ENCODE peak calls at places on chromosomes 1 and 21, in seven cellular contexts. One of them, this sample, is unnamed.
A peak's percentile ranks its signal among the peaks of the same experiment; 100 is the strongest.

GRCh38 chr1:85375422-85375934 is 89.5 kb downstream of the DDAH1 start:
- DNase-seq in KBM-7: no peak
- DNase-seq in CD8-positive, alpha-beta T cell: no peak
- DNase-seq in cardiac muscle cell: no peak
- DNase-seq in RWPE1: no peak
- DNase-seq in heart right ventricle: no peak
- DNase-seq in A172: no peak
- DNase-seq in this sample: no peak

GRCh38 chr1:159923203-159924024 is 1.9 kb downstream of the TAGLN2 start:
- DNase-seq in KBM-7: peak; percentile 94
- DNase-seq in CD8-positive, alpha-beta T cell: peak; percentile 81
- DNase-seq in cardiac muscle cell: no peak
- DNase-seq in RWPE1: peak; percentile 89
- DNase-seq in heart right ventricle: peak; percentile 95
- DNase-seq in A172: peak; percentile 98
- DNase-seq in this sample: peak; percentile 66

GRCh38 chr1:82108843-82109242 is 308.1 kb downstream of the ADGRL2 start:
- DNase-seq in KBM-7: no peak
- DNase-seq in CD8-positive, alpha-beta T cell: no peak
- DNase-seq in cardiac muscle cell: no peak
- DNase-seq in RWPE1: no peak
- DNase-seq in heart right ventricle: no peak
- DNase-seq in A172: no peak
- DNase-seq in this sample: no peak

GRCh38 chr1:241605146-241605805 is 34.9 kb downstream of the CHML start:
- DNase-seq in KBM-7: peak; percentile 21
- DNase-seq in CD8-positive, alpha-beta T cell: no peak
- DNase-seq in cardiac muscle cell: peak; percentile 11
- DNase-seq in RWPE1: no peak
- DNase-seq in heart right ventricle: no peak
- DNase-seq in A172: peak; percentile 46
- DNase-seq in this sample: no peak

GRCh38 chr1:154913242-154913641 is 23.3 kb downstream of the PMVK start:
- DNase-seq in KBM-7: no peak
- DNase-seq in CD8-positive, alpha-beta T cell: no peak
- DNase-seq in cardiac muscle cell: no peak
- DNase-seq in RWPE1: no peak
- DNase-seq in heart right ventricle: no peak
- DNase-seq in A172: no peak
- DNase-seq in this sample: no peak

GRCh38 chr1:1033009-1033587 is 13.2 kb downstream of the AGRN start:
- DNase-seq in KBM-7: peak; percentile 95
- DNase-seq in CD8-positive, alpha-beta T cell: peak; percentile 85
- DNase-seq in cardiac muscle cell: peak; percentile 96
- DNase-seq in RWPE1: no peak
- DNase-seq in heart right ventricle: peak; percentile 70
- DNase-seq in A172: no peak
- DNase-seq in this sample: peak; percentile 64

GRCh38 chr1:46605242-46605641 is 1.2 kb upstream of the MKNK1 start:
- DNase-seq in KBM-7: peak; percentile 11
- DNase-seq in CD8-positive, alpha-beta T cell: peak; percentile 64
- DNase-seq in cardiac muscle cell: no peak
- DNase-seq in RWPE1: no peak
- DNase-seq in heart right ventricle: no peak
- DNase-seq in A172: no peak
- DNase-seq in this sample: no peak

GRCh38 chr1:22414244-22414751 is 37.4 kb upstream of the ZBTB40 start:
- DNase-seq in KBM-7: no peak
- DNase-seq in CD8-positive, alpha-beta T cell: peak; percentile 11
- DNase-seq in cardiac muscle cell: no peak
- DNase-seq in RWPE1: no peak
- DNase-seq in heart right ventricle: no peak
- DNase-seq in A172: no peak
- DNase-seq in this sample: no peak

GRCh38 chr1:198902616-198903140 is 263.8 kb downstream of the PTPRC start:
- DNase-seq in KBM-7: no peak
- DNase-seq in CD8-positive, alpha-beta T cell: no peak
- DNase-seq in cardiac muscle cell: no peak
- DNase-seq in RWPE1: peak; percentile 34
- DNase-seq in heart right ventricle: no peak
- DNase-seq in A172: no peak
- DNase-seq in this sample: no peak

GRCh38 chr1:185319152-185319501 is 2.1 kb upstream of the IVNS1ABP start:
- DNase-seq in KBM-7: no peak
- DNase-seq in CD8-positive, alpha-beta T cell: no peak
- DNase-seq in cardiac muscle cell: no peak
- DNase-seq in RWPE1: no peak
- DNase-seq in heart right ventricle: no peak
- DNase-seq in A172: no peak
- DNase-seq in this sample: no peak

GRCh38 chr21:36297938-36298572 is 21.9 kb upstream of the MORC3 start:
- DNase-seq in KBM-7: peak; percentile 84
- DNase-seq in CD8-positive, alpha-beta T cell: peak; percentile 84
- DNase-seq in cardiac muscle cell: no peak
- DNase-seq in RWPE1: peak; percentile 56
- DNase-seq in heart right ventricle: peak; percentile 38
- DNase-seq in A172: peak; percentile 56
- DNase-seq in this sample: peak; percentile 62

GRCh38 chr1:1968767-1969504 is 34.6 kb downstream of the CFAP74 start:
- DNase-seq in KBM-7: no peak
- DNase-seq in CD8-positive, alpha-beta T cell: no peak
- DNase-seq in cardiac muscle cell: no peak
- DNase-seq in RWPE1: no peak
- DNase-seq in heart right ventricle: no peak
- DNase-seq in A172: peak; percentile 25
- DNase-seq in this sample: no peak

GRCh38 chr1:46309401-46310159 is 6.1 kb downstream of the UQCRH start:
- DNase-seq in KBM-7: no peak
- DNase-seq in CD8-positive, alpha-beta T cell: no peak
- DNase-seq in cardiac muscle cell: no peak
- DNase-seq in RWPE1: no peak
- DNase-seq in heart right ventricle: no peak
- DNase-seq in A172: no peak
- DNase-seq in this sample: no peak

GRCh38 chr1:86487131-86487804 is 18.5 kb downstream of the CLCA1 start:
- DNase-seq in KBM-7: no peak
- DNase-seq in CD8-positive, alpha-beta T cell: no peak
- DNase-seq in cardiac muscle cell: no peak
- DNase-seq in RWPE1: no peak
- DNase-seq in heart right ventricle: peak; percentile 67
- DNase-seq in A172: peak; percentile 13
- DNase-seq in this sample: no peak

GRCh38 chr1:66564250-66564649 is 30.3 kb downstream of the SGIP1 start:
- DNase-seq in KBM-7: peak; percentile 10
- DNase-seq in CD8-positive, alpha-beta T cell: no peak
- DNase-seq in cardiac muscle cell: no peak
- DNase-seq in RWPE1: peak; percentile 83
- DNase-seq in heart right ventricle: no peak
- DNase-seq in A172: peak; percentile 97
- DNase-seq in this sample: no peak

GRCh38 chr1:202084791-202085681 is 37.7 kb upstream of the GPR37L1 start:
- DNase-seq in KBM-7: no peak
- DNase-seq in CD8-positive, alpha-beta T cell: no peak
- DNase-seq in cardiac muscle cell: no peak
- DNase-seq in RWPE1: no peak
- DNase-seq in heart right ventricle: no peak
- DNase-seq in A172: peak; percentile 55
- DNase-seq in this sample: no peak

GRCh38 chr21:20249401-20249800 is 748.8 kb upstream of the NCAM2 start:
- DNase-seq in KBM-7: no peak
- DNase-seq in CD8-positive, alpha-beta T cell: no peak
- DNase-seq in cardiac muscle cell: no peak
- DNase-seq in RWPE1: no peak
- DNase-seq in heart right ventricle: no peak
- DNase-seq in A172: no peak
- DNase-seq in this sample: no peak

GRCh38 chr1:17502326-17502778 is 37.1 kb upstream of the ARHGEF10L start:
- DNase-seq in KBM-7: peak; percentile 63
- DNase-seq in CD8-positive, alpha-beta T cell: peak; percentile 49
- DNase-seq in cardiac muscle cell: peak; percentile 88
- DNase-seq in RWPE1: peak; percentile 66
- DNase-seq in heart right ventricle: peak; percentile 84
- DNase-seq in A172: peak; percentile 56
- DNase-seq in this sample: peak; percentile 32

GRCh38 chr1:59579222-59579621 is 235.5 kb upstream of the HOOK1 start:
- DNase-seq in KBM-7: no peak
- DNase-seq in CD8-positive, alpha-beta T cell: no peak
- DNase-seq in cardiac muscle cell: no peak
- DNase-seq in RWPE1: no peak
- DNase-seq in heart right ventricle: no peak
- DNase-seq in A172: no peak
- DNase-seq in this sample: no peak

GRCh38 chr21:27586326-27586725 is 619.4 kb upstream of the ADAMTS5 start:
- DNase-seq in KBM-7: no peak
- DNase-seq in CD8-positive, alpha-beta T cell: no peak
- DNase-seq in cardiac muscle cell: no peak
- DNase-seq in RWPE1: no peak
- DNase-seq in heart right ventricle: no peak
- DNase-seq in A172: no peak
- DNase-seq in this sample: no peak

GRCh38 chr1:164777518-164777917 is 218.5 kb downstream of the PBX1 start:
- DNase-seq in KBM-7: no peak
- DNase-seq in CD8-positive, alpha-beta T cell: no peak
- DNase-seq in cardiac muscle cell: no peak
- DNase-seq in RWPE1: no peak
- DNase-seq in heart right ventricle: no peak
- DNase-seq in A172: no peak
- DNase-seq in this sample: no peak

GRCh38 chr1:111045033-111045722 is 81.5 kb upstream of the LRIF1 start:
- DNase-seq in KBM-7: no peak
- DNase-seq in CD8-positive, alpha-beta T cell: no peak
- DNase-seq in cardiac muscle cell: no peak
- DNase-seq in RWPE1: no peak
- DNase-seq in heart right ventricle: no peak
- DNase-seq in A172: no peak
- DNase-seq in this sample: no peak

GRCh38 chr1:221698579-221699349 is 43.1 kb downstream of the DUSP10 start:
- DNase-seq in KBM-7: peak; percentile 37
- DNase-seq in CD8-positive, alpha-beta T cell: no peak
- DNase-seq in cardiac muscle cell: no peak
- DNase-seq in RWPE1: no peak
- DNase-seq in heart right ventricle: no peak
- DNase-seq in A172: no peak
- DNase-seq in this sample: no peak

GRCh38 chr1:205398586-205398985 is 23.3 kb downstream of the LEMD1 start:
- DNase-seq in KBM-7: no peak
- DNase-seq in CD8-positive, alpha-beta T cell: no peak
- DNase-seq in cardiac muscle cell: no peak
- DNase-seq in RWPE1: no peak
- DNase-seq in heart right ventricle: no peak
- DNase-seq in A172: no peak
- DNase-seq in this sample: no peak

This sample was measured in GDM1.